ENCODE peak calls at places on chromosome X, in ten cellular contexts. H is neuronal stem cell; Y is GM20000; C is left ventricle myocardium inferior; A is AG10803; I is EH; J is stimulated activated CD4-positive, alpha-beta T cell treated with anti-CD3 and anti-CD28 coated beads, Interleukin-2, amount 100 ng/mL, for 48 hours; O is CD4-positive, CD25-positive, alpha-beta regulatory T cell; W is lower lobe of right lung; S is WTC11. K is an unnamed sample.

GRCh38 chrX:11968470-11968869 is 169.8 kb upstream of the FRMPD4 start:
- DNase-seq in Y (no peak), W (no peak), I (peak), J (no peak), H (no peak), C (no peak), S (no peak), A (peak), O (no peak), K (no peak)

GRCh38 chrX:18390941-18391538 is 34.4 kb upstream of the CDKL5 start:
- DNase-seq in Y (peak), A (peak), H (peak), S (peak), O (peak), J (peak), W (peak), C (peak), I (peak), K (peak)

GRCh38 chrX:129043138-129043537 is 480.2 kb downstream of the SMARCA1 start:
- DNase-seq in J (no peak), O (no peak), C (no peak), I (no peak), Y (no peak), S (no peak), A (no peak), H (no peak), W (no peak), K (no peak)

GRCh38 chrX:6738518-6739470 is 203.9 kb upstream of the VCX3A start:
- DNase-seq in H (no peak), O (peak), J (no peak), C (no peak), Y (peak), A (no peak), I (no peak), S (no peak), W (no peak), K (no peak)

GRCh38 chrX:11952176-11952720 is 186.0 kb upstream of the FRMPD4 start:
- DNase-seq in A (peak), O (no peak), W (no peak), Y (no peak), I (peak), J (no peak), H (no peak), C (peak), S (no peak), K (peak)

GRCh38 chrX:71652405-71652804 is 14.9 kb upstream of the LOC101059915 start:
- DNase-seq in I (peak), W (no peak), J (peak), S (peak), C (no peak), O (peak), A (peak), Y (peak), H (peak), K (peak)

GRCh38 chrX:148567229-148567628 is 66.8 kb downstream of the AFF2 start:
- DNase-seq in H (no peak), C (no peak), O (no peak), J (no peak), A (peak), W (no peak), S (no peak), I (peak), Y (no peak), K (peak)

GRCh38 chrX:56986138-56986537 is 9.2 kb downstream of the SPIN3 start:
- DNase-seq in A (no peak), I (no peak), W (no peak), Y (no peak), H (no peak), O (no peak), S (no peak), J (no peak), C (no peak), K (no peak)